ENCODE peak calls at places on chromosome 9, in six cellular contexts. One of them, this sample, is unnamed. For H3F3A, the result is how much of the 10 kb centered on the place peaks cover.

GRCh38 chr9:92176068-92176799 is 61.0 kb upstream of the SPTLC1 start:
- DNase-seq in neural progenitor cell: peak
- DNase-seq in PC-9: no peak
- DNase-seq in GM23338: peak
- DNase-seq in PC-3: peak
- DNase-seq in SK-N-SH: no peak
- DNase-seq in this sample: peak

GRCh38 chr9:136332482-136332983 is 5.2 kb downstream of the GPSM1 start:
- DNase-seq in neural progenitor cell: no peak
- DNase-seq in PC-9: no peak
- DNase-seq in GM23338: no peak
- DNase-seq in PC-3: no peak
- DNase-seq in SK-N-SH: no peak
- DNase-seq in this sample: no peak

GRCh38 chr9:82601272-82601835 is 461.6 kb downstream of the RASEF start:
- DNase-seq in neural progenitor cell: no peak
- DNase-seq in PC-9: no peak
- DNase-seq in GM23338: no peak
- DNase-seq in PC-3: no peak
- DNase-seq in SK-N-SH: peak
- DNase-seq in this sample: peak

GRCh38 chr9:135997070-135998012 is 36.2 kb upstream of the UBAC1 start:
- DNase-seq in neural progenitor cell: no peak
- DNase-seq in PC-9: no peak
- DNase-seq in GM23338: no peak
- DNase-seq in PC-3: no peak
- DNase-seq in SK-N-SH: peak
- DNase-seq in this sample: no peak

GRCh38 chr9:90734631-90735030 is 67.0 kb upstream of the SYK start:
- DNase-seq in neural progenitor cell: no peak
- DNase-seq in PC-9: no peak
- DNase-seq in GM23338: no peak
- DNase-seq in PC-3: no peak
- DNase-seq in SK-N-SH: no peak
- DNase-seq in this sample: no peak

GRCh38 chr9:101716629-101717028 is 21.8 kb downstream of the GRIN3A start:
- DNase-seq in neural progenitor cell: no peak
- DNase-seq in PC-9: no peak
- DNase-seq in GM23338: no peak
- DNase-seq in PC-3: no peak
- DNase-seq in SK-N-SH: no peak
- DNase-seq in this sample: peak

GRCh38 chr9:132946624-132947295 is 2.3 kb upstream of the TSC1 start:
- DNase-seq in neural progenitor cell: peak
- DNase-seq in PC-9: peak
- DNase-seq in GM23338: peak
- DNase-seq in PC-3: no peak
- DNase-seq in SK-N-SH: no peak
- DNase-seq in this sample: peak

GRCh38 chr9:105073147-105073546 is 145.2 kb upstream of the ABCA1 start:
- DNase-seq in neural progenitor cell: no peak
- DNase-seq in PC-9: no peak
- DNase-seq in GM23338: no peak
- DNase-seq in PC-3: peak
- DNase-seq in SK-N-SH: no peak
- DNase-seq in this sample: peak

GRCh38 chr9:72485821-72486605 is 35.4 kb upstream of the TMC1 start:
- DNase-seq in neural progenitor cell: peak
- DNase-seq in PC-9: no peak
- DNase-seq in GM23338: no peak
- DNase-seq in PC-3: no peak
- DNase-seq in SK-N-SH: no peak
- DNase-seq in this sample: peak

GRCh38 chr9:16246785-16247184 is 623.7 kb downstream of the BNC2 start:
- DNase-seq in neural progenitor cell: no peak
- DNase-seq in PC-9: no peak
- DNase-seq in GM23338: no peak
- DNase-seq in PC-3: peak
- DNase-seq in SK-N-SH: no peak
- DNase-seq in this sample: peak

GRCh38 chr9:114371986-114372917 is 15.5 kb downstream of the AKNA start:
- DNase-seq in neural progenitor cell: no peak
- DNase-seq in PC-9: no peak
- DNase-seq in GM23338: no peak
- DNase-seq in PC-3: peak
- DNase-seq in SK-N-SH: peak
- DNase-seq in this sample: peak
- H3F3A ChIP-seq in neural progenitor cell: under half
- H3F3A ChIP-seq in PC-9: under half
- H3F3A ChIP-seq in GM23338: under half
- H3F3A ChIP-seq in PC-3: under half
- H3F3A ChIP-seq in SK-N-SH: under half
- H3F3A ChIP-seq in this sample: under half

DNA sequence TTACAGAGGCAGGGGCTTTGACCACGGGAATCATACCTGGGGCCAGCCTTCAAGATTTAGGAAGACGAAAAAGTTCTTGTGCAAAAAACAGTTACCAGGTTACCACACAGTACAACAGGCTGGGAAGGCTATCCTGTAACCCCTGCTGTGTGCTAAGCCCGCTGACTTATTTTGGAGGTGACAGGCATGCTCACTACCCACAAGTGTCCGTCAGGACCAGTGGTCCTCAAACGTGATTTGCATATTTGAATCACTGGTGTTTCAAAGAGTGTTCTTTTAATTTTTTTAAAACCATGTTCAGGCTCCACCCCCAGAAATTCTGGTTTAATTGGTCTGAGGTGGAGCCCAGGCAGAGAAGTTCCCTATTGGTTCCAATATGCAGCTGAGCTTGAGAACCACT is 146.6 kb downstream of the TTLL11 start:
- DNase-seq in neural progenitor cell: no peak
- DNase-seq in PC-9: no peak
- DNase-seq in GM23338: no peak
- DNase-seq in PC-3: no peak
- DNase-seq in SK-N-SH: no peak
- DNase-seq in this sample: no peak
- H3F3A ChIP-seq in neural progenitor cell: under half
- H3F3A ChIP-seq in PC-9: under half
- H3F3A ChIP-seq in GM23338: under half
- H3F3A ChIP-seq in PC-3: under half
- H3F3A ChIP-seq in SK-N-SH: under half
- H3F3A ChIP-seq in this sample: under half

DNA sequence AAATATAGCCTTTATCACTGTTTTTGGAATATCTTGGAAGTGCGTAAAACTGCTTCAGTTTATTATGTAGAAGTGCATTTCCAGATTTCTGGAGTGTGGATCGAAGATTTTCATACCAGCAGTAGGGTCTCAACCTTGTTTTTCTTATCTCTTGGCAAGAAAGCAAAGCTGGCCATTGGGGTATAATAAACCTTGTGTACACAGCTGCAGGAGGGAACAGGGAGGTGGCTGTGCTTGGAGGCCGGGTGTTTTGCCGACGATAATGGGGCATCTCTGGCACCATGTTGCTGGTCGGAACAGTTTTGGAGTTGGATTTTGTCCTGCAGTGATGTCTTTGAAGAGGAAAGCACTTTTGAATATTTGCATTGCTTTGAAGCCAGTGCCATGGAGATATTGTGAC is 308.8 kb upstream of the DMRT1 start:
- DNase-seq in neural progenitor cell: no peak
- DNase-seq in PC-9: no peak
- DNase-seq in GM23338: no peak
- DNase-seq in PC-3: no peak
- DNase-seq in SK-N-SH: no peak
- DNase-seq in this sample: no peak
- H3F3A ChIP-seq in neural progenitor cell: under half
- H3F3A ChIP-seq in PC-9: under half
- H3F3A ChIP-seq in GM23338: under half
- H3F3A ChIP-seq in PC-3: under half
- H3F3A ChIP-seq in SK-N-SH: under half
- H3F3A ChIP-seq in this sample: under half

GRCh38 chr9:37399336-37399735 is 23.2 kb upstream of the GRHPR start:
- DNase-seq in neural progenitor cell: no peak
- DNase-seq in PC-9: no peak
- DNase-seq in GM23338: no peak
- DNase-seq in PC-3: no peak
- DNase-seq in SK-N-SH: no peak
- DNase-seq in this sample: no peak
- H3F3A ChIP-seq in neural progenitor cell: under half
- H3F3A ChIP-seq in PC-9: under half
- H3F3A ChIP-seq in GM23338: under half
- H3F3A ChIP-seq in PC-3: under half
- H3F3A ChIP-seq in SK-N-SH: under half
- H3F3A ChIP-seq in this sample: under half

DNA sequence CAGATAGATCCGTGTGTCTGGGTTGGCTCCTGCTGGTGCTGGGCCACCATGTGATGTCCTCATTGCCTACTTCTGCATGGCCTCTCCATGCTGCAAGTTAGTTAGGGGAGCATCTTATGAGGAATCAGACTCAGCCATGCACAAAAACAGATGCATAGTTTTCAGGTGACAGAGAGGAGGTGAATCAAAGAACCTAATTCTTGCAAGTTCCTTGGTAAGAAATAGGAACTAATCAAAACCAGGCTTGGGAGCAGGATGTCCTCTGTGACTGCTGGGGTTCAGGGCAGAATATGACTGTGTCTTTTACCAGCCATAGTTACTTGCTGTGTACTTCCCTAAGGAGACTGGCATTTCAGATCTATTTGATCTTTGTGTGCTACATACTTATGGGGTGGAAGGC is 61.6 kb downstream of the C9orf152 start:
- DNase-seq in neural progenitor cell: no peak
- DNase-seq in PC-9: no peak
- DNase-seq in GM23338: no peak
- DNase-seq in PC-3: no peak
- DNase-seq in SK-N-SH: no peak
- DNase-seq in this sample: peak
- H3F3A ChIP-seq in neural progenitor cell: under half
- H3F3A ChIP-seq in PC-9: under half
- H3F3A ChIP-seq in GM23338: under half
- H3F3A ChIP-seq in PC-3: under half
- H3F3A ChIP-seq in SK-N-SH: under half
- H3F3A ChIP-seq in this sample: half or more

GRCh38 chr9:68637020-68637419 is 68.0 kb upstream of the PIP5K1B start:
- DNase-seq in neural progenitor cell: no peak
- DNase-seq in PC-9: no peak
- DNase-seq in GM23338: no peak
- DNase-seq in PC-3: no peak
- DNase-seq in SK-N-SH: no peak
- DNase-seq in this sample: no peak
- H3F3A ChIP-seq in neural progenitor cell: under half
- H3F3A ChIP-seq in PC-9: under half
- H3F3A ChIP-seq in GM23338: under half
- H3F3A ChIP-seq in PC-3: under half
- H3F3A ChIP-seq in SK-N-SH: under half
- H3F3A ChIP-seq in this sample: under half

GRCh38 chr9:19373527-19373926 is 6.5 kb downstream of the RPS6 start:
- DNase-seq in neural progenitor cell: no peak
- DNase-seq in PC-9: no peak
- DNase-seq in GM23338: no peak
- DNase-seq in PC-3: no peak
- DNase-seq in SK-N-SH: no peak
- DNase-seq in this sample: no peak
- H3F3A ChIP-seq in neural progenitor cell: half or more
- H3F3A ChIP-seq in PC-9: half or more
- H3F3A ChIP-seq in GM23338: under half
- H3F3A ChIP-seq in PC-3: under half
- H3F3A ChIP-seq in SK-N-SH: half or more
- H3F3A ChIP-seq in this sample: half or more

GRCh38 chr9:109905472-109905871 is 125.5 kb downstream of the PALM2AKAP2 start:
- DNase-seq in neural progenitor cell: no peak
- DNase-seq in PC-9: no peak
- DNase-seq in GM23338: no peak
- DNase-seq in PC-3: no peak
- DNase-seq in SK-N-SH: no peak
- DNase-seq in this sample: no peak

GRCh38 chr9:109907810-109908458 is 127.9 kb downstream of the PALM2AKAP2 start:
- DNase-seq in neural progenitor cell: no peak
- DNase-seq in PC-9: no peak
- DNase-seq in GM23338: no peak
- DNase-seq in PC-3: no peak
- DNase-seq in SK-N-SH: no peak
- DNase-seq in this sample: no peak

GRCh38 chr9:109908459-109909390 is 128.7 kb downstream of the PALM2AKAP2 start:
- DNase-seq in neural progenitor cell: no peak
- DNase-seq in PC-9: no peak
- DNase-seq in GM23338: no peak
- DNase-seq in PC-3: no peak
- DNase-seq in SK-N-SH: no peak
- DNase-seq in this sample: peak

GRCh38 chr9:109907400-109907799 is 127.4 kb downstream of the PALM2AKAP2 start:
- DNase-seq in neural progenitor cell: peak
- DNase-seq in PC-9: no peak
- DNase-seq in GM23338: no peak
- DNase-seq in PC-3: no peak
- DNase-seq in SK-N-SH: no peak
- DNase-seq in this sample: no peak

DNA sequence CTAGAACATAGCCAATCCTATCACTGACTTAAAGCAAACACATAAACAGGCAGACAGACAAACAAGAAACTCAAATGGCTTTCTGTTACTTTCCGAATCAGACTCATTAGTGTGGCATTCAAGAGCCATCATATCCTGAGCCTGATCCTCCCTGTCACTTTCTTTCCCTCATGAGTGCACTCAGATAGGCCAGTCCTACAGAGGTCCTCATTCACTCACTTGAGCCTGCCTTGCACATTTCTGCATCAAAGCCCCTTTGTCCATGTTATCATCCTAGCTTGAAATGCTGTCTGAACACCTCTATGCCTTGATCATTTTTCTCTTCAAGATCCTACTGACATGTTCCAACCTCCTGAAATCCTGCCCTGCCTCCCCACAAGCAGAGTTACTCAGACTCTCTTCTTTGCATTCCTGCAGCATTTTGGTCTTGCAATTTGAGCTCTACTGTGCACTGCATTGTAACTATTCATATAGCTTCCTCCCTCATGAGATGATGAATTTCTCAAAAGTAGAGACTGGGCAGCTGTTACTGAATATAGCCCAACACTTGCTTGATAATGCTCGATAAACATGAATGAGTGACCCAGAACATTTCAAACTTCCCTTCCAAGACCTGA is 126.9 kb downstream of the PALM2AKAP2 start:
- DNase-seq in neural progenitor cell: no peak
- DNase-seq in PC-9: no peak
- DNase-seq in GM23338: no peak
- DNase-seq in PC-3: peak
- DNase-seq in SK-N-SH: no peak
- DNase-seq in this sample: peak
- H3F3A ChIP-seq in neural progenitor cell: under half
- H3F3A ChIP-seq in PC-9: under half
- H3F3A ChIP-seq in GM23338: under half
- H3F3A ChIP-seq in PC-3: under half
- H3F3A ChIP-seq in SK-N-SH: under half
- H3F3A ChIP-seq in this sample: under half

This sample was measured in GM23248.